ENCODE peak calls at places on chromosomes 11 and 22, in nine cellular contexts. One of them, this sample, is unnamed.

GRCh38 chr11:30059172-30059815 is 42.5 kb upstream of the KCNA4 start:
- DNase-seq in B cell: no peak
- DNase-seq in effector CD4-positive, alpha-beta T cell: no peak
- DNase-seq in mucosa of gallbladder: no peak
- DNase-seq in activated naive CD8-positive, alpha-beta T cell treated with anti-CD3 and anti-CD28 coated beads for 36 hours: no peak
- DNase-seq in H1: no peak
- DNase-seq in AG10803: no peak
- DNase-seq in HS-27A: no peak
- DNase-seq in astrocyte: no peak
- DNase-seq in this sample: no peak

GRCh38 chr22:46522743-46523300 is 14.6 kb downstream of the CELSR1 start:
- DNase-seq in B cell: no peak
- DNase-seq in effector CD4-positive, alpha-beta T cell: no peak
- DNase-seq in mucosa of gallbladder: no peak
- DNase-seq in activated naive CD8-positive, alpha-beta T cell treated with anti-CD3 and anti-CD28 coated beads for 36 hours: no peak
- DNase-seq in H1: no peak
- DNase-seq in AG10803: no peak
- DNase-seq in HS-27A: no peak
- DNase-seq in astrocyte: no peak
- DNase-seq in this sample: no peak

GRCh38 chr11:128845334-128845780 is 21.7 kb downstream of the KCNJ1 start:
- DNase-seq in B cell: peak; percentile 37
- DNase-seq in effector CD4-positive, alpha-beta T cell: no peak
- DNase-seq in mucosa of gallbladder: no peak
- DNase-seq in activated naive CD8-positive, alpha-beta T cell treated with anti-CD3 and anti-CD28 coated beads for 36 hours: no peak
- DNase-seq in H1: no peak
- DNase-seq in AG10803: no peak
- DNase-seq in HS-27A: no peak
- DNase-seq in astrocyte: no peak
- DNase-seq in this sample: no peak

GRCh38 chr11:21774212-21774611 is 418.7 kb upstream of the ANO5 start:
- DNase-seq in B cell: no peak
- DNase-seq in effector CD4-positive, alpha-beta T cell: no peak
- DNase-seq in mucosa of gallbladder: no peak
- DNase-seq in activated naive CD8-positive, alpha-beta T cell treated with anti-CD3 and anti-CD28 coated beads for 36 hours: no peak
- DNase-seq in H1: no peak
- DNase-seq in AG10803: no peak
- DNase-seq in HS-27A: no peak
- DNase-seq in astrocyte: peak; percentile 0
- DNase-seq in this sample: no peak

GRCh38 chr22:19753090-19753842 is 7.3 kb upstream of the TBX1 start:
- DNase-seq in B cell: no peak
- DNase-seq in effector CD4-positive, alpha-beta T cell: no peak
- DNase-seq in mucosa of gallbladder: no peak
- DNase-seq in activated naive CD8-positive, alpha-beta T cell treated with anti-CD3 and anti-CD28 coated beads for 36 hours: no peak
- DNase-seq in H1: no peak
- DNase-seq in AG10803: no peak
- DNase-seq in HS-27A: no peak
- DNase-seq in astrocyte: no peak
- DNase-seq in this sample: no peak

GRCh38 chr22:30327864-30328345 is 1.2 kb upstream of the TBC1D10A start:
- DNase-seq in B cell: no peak
- DNase-seq in effector CD4-positive, alpha-beta T cell: no peak
- DNase-seq in mucosa of gallbladder: no peak
- DNase-seq in activated naive CD8-positive, alpha-beta T cell treated with anti-CD3 and anti-CD28 coated beads for 36 hours: no peak
- DNase-seq in H1: no peak
- DNase-seq in AG10803: no peak
- DNase-seq in HS-27A: no peak
- DNase-seq in astrocyte: no peak
- DNase-seq in this sample: no peak

GRCh38 chr11:6418199-6418957 is 516 bp downstream of the APBB1 start:
- DNase-seq in B cell: no peak
- DNase-seq in effector CD4-positive, alpha-beta T cell: no peak
- DNase-seq in mucosa of gallbladder: no peak
- DNase-seq in activated naive CD8-positive, alpha-beta T cell treated with anti-CD3 and anti-CD28 coated beads for 36 hours: no peak
- DNase-seq in H1: no peak
- DNase-seq in AG10803: no peak
- DNase-seq in HS-27A: no peak
- DNase-seq in astrocyte: no peak
- DNase-seq in this sample: no peak

GRCh38 chr22:36234211-36234610 is 5.1 kb downstream of the APOL2 start:
- DNase-seq in B cell: no peak
- DNase-seq in effector CD4-positive, alpha-beta T cell: no peak
- DNase-seq in mucosa of gallbladder: no peak
- DNase-seq in activated naive CD8-positive, alpha-beta T cell treated with anti-CD3 and anti-CD28 coated beads for 36 hours: no peak
- DNase-seq in H1: no peak
- DNase-seq in AG10803: no peak
- DNase-seq in HS-27A: no peak
- DNase-seq in astrocyte: no peak
- DNase-seq in this sample: no peak

GRCh38 chr22:42367980-42368378 is 64.2 kb downstream of the NFAM1 start:
- DNase-seq in B cell: no peak
- DNase-seq in effector CD4-positive, alpha-beta T cell: no peak
- DNase-seq in mucosa of gallbladder: no peak
- DNase-seq in activated naive CD8-positive, alpha-beta T cell treated with anti-CD3 and anti-CD28 coated beads for 36 hours: no peak
- DNase-seq in H1: no peak
- DNase-seq in AG10803: no peak
- DNase-seq in HS-27A: no peak
- DNase-seq in astrocyte: no peak
- DNase-seq in this sample: no peak

GRCh38 chr11:97638825-97639224 is 1249.0 kb downstream of the JRKL start:
- DNase-seq in B cell: no peak
- DNase-seq in effector CD4-positive, alpha-beta T cell: no peak
- DNase-seq in mucosa of gallbladder: no peak
- DNase-seq in activated naive CD8-positive, alpha-beta T cell treated with anti-CD3 and anti-CD28 coated beads for 36 hours: no peak
- DNase-seq in H1: no peak
- DNase-seq in AG10803: no peak
- DNase-seq in HS-27A: no peak
- DNase-seq in astrocyte: no peak
- DNase-seq in this sample: no peak

GRCh38 chr11:45847908-45848316 is 637 bp downstream of the CRY2 start:
- DNase-seq in B cell: peak; percentile 59
- DNase-seq in effector CD4-positive, alpha-beta T cell: peak; percentile 16
- DNase-seq in mucosa of gallbladder: peak; percentile 26
- DNase-seq in activated naive CD8-positive, alpha-beta T cell treated with anti-CD3 and anti-CD28 coated beads for 36 hours: peak; percentile 55
- DNase-seq in H1: no peak
- DNase-seq in AG10803: peak; percentile 76
- DNase-seq in HS-27A: peak; percentile 15
- DNase-seq in astrocyte: peak; percentile 63
- DNase-seq in this sample: peak; percentile 1

GRCh38 chr11:131624526-131624925 is 254.1 kb downstream of the NTM start:
- DNase-seq in B cell: no peak
- DNase-seq in effector CD4-positive, alpha-beta T cell: no peak
- DNase-seq in mucosa of gallbladder: no peak
- DNase-seq in activated naive CD8-positive, alpha-beta T cell treated with anti-CD3 and anti-CD28 coated beads for 36 hours: no peak
- DNase-seq in H1: no peak
- DNase-seq in AG10803: peak; percentile 38
- DNase-seq in HS-27A: no peak
- DNase-seq in astrocyte: peak; percentile 77
- DNase-seq in this sample: no peak

GRCh38 chr11:108872781-108873291 is 208.0 kb downstream of the DDX10 start:
- DNase-seq in B cell: no peak
- DNase-seq in effector CD4-positive, alpha-beta T cell: no peak
- DNase-seq in mucosa of gallbladder: no peak
- DNase-seq in activated naive CD8-positive, alpha-beta T cell treated with anti-CD3 and anti-CD28 coated beads for 36 hours: no peak
- DNase-seq in H1: no peak
- DNase-seq in AG10803: no peak
- DNase-seq in HS-27A: no peak
- DNase-seq in astrocyte: no peak
- DNase-seq in this sample: no peak

GRCh38 chr22:42868751-42869251 is 11.7 kb upstream of the ARFGAP3 start:
- DNase-seq in B cell: no peak
- DNase-seq in effector CD4-positive, alpha-beta T cell: no peak
- DNase-seq in mucosa of gallbladder: peak; percentile 75
- DNase-seq in activated naive CD8-positive, alpha-beta T cell treated with anti-CD3 and anti-CD28 coated beads for 36 hours: no peak
- DNase-seq in H1: no peak
- DNase-seq in AG10803: no peak
- DNase-seq in HS-27A: no peak
- DNase-seq in astrocyte: peak; percentile 62
- DNase-seq in this sample: no peak